ENCODE peak calls at places on chromosomes 4 and X, in eight cellular contexts. E is amniotic stem cell, N is left lung, P is type B pancreatic cell, A is frontal cortex, V is progenitor cell of endocrine pancreas, G is hypothalamus, X is choroid plexus epithelial cell. K is an unnamed sample.

GRCh38 chrX:109889289-109890006 is 113.5 kb upstream of the TMEM164 start:
- DNase-seq in A (no peak), X (peak), G (no peak), V (no peak), P (no peak), E (no peak), N (no peak), K (no peak)

GRCh38 chr4:139658185-139658584 is 7.4 kb upstream of the MGST2 start:
- DNase-seq in E (no peak), V (no peak), G (no peak), A (no peak), X (no peak), P (no peak), N (no peak), K (no peak)

GRCh38 chrX:110432066-110432465 is 73.4 kb downstream of the RTL9 start:
- DNase-seq in N (no peak), V (no peak), E (no peak), P (no peak), X (no peak), G (no peak), A (no peak), K (no peak)

GRCh38 chr4:13988347-13989265 is 361.1 kb upstream of the BOD1L1 start:
- DNase-seq in N (no peak), X (peak), E (peak), G (no peak), V (no peak), P (no peak), A (no peak), K (no peak)

GRCh38 chr4:168868856-168869201 is 141.2 kb downstream of the CBR4 start:
- DNase-seq in N (no peak), X (no peak), A (no peak), P (no peak), E (no peak), V (no peak), G (no peak), K (no peak)

GRCh38 chr4:43987331-43987944 is 461.2 kb downstream of the KCTD8 start:
- DNase-seq in E (no peak), P (no peak), A (no peak), V (no peak), N (no peak), G (no peak), X (no peak), K (no peak)

GRCh38 chr4:56764206-56764605 is 57.3 kb downstream of the SPINK2 start:
- DNase-seq in P (no peak), N (no peak), A (no peak), X (no peak), V (no peak), G (no peak), E (no peak), K (no peak)

GRCh38 chrX:149630681-149631292 is 805 bp downstream of the TMEM185A start:
- DNase-seq in G (no peak), P (no peak), X (peak), V (no peak), E (peak), A (peak), N (no peak), K (no peak)

GRCh38 chrX:111759676-111760075 is 78.7 kb downstream of the ALG13 start:
- DNase-seq in V (no peak), A (no peak), E (no peak), X (no peak), G (no peak), N (no peak), P (no peak), K (no peak)

GRCh38 chrX:134880866-134881265 is 109.9 kb upstream of the SMIM10 start:
- DNase-seq in P (no peak), E (no peak), N (no peak), A (no peak), V (no peak), X (peak), G (no peak), K (no peak)

GRCh38 chrX:153643431-153644351 is 3.3 kb upstream of the DUSP9 start:
- DNase-seq in A (peak), X (no peak), N (no peak), E (no peak), G (no peak), P (peak), V (no peak), K (no peak)

GRCh38 chr4:88043001-88043400 is 35.6 kb downstream of the PKD2 start:
- DNase-seq in E (no peak), N (no peak), V (no peak), P (no peak), X (no peak), G (no peak), A (no peak), K (no peak)

GRCh38 chr4:172978848-172979247 is 189.8 kb upstream of the GALNT7 start:
- DNase-seq in X (no peak), P (no peak), G (no peak), N (no peak), V (no peak), A (no peak), E (no peak), K (no peak)

GRCh38 chr4:2901186-2901585 is 57.5 kb downstream of the ADD1 start:
- DNase-seq in P (no peak), E (no peak), A (no peak), X (no peak), N (no peak), G (no peak), V (no peak), K (no peak)

GRCh38 chr4:73718375-73719373 is 21.7 kb upstream of the CXCL8 start:
- DNase-seq in E (no peak), G (no peak), N (no peak), P (no peak), V (no peak), X (no peak), A (no peak), K (no peak)

GRCh38 chrX:40094041-40094899 is 3.5 kb downstream of the BCOR start:
- DNase-seq in V (no peak), P (peak), X (peak), G (peak), A (no peak), E (no peak), N (peak), K (no peak)

GRCh38 chr4:168942985-168943384 is 67.1 kb downstream of the CBR4 start:
- DNase-seq in P (no peak), X (no peak), V (no peak), N (no peak), E (no peak), A (no peak), G (no peak), K (no peak)

GRCh38 chrX:47112316-47112954 is 32.1 kb downstream of the NDUFB11 start:
- DNase-seq in E (no peak), A (no peak), V (no peak), N (peak), P (no peak), X (peak), G (no peak), K (no peak)

GRCh38 chr4:140448830-140449229 is 21.4 kb upstream of the CLGN start:
- DNase-seq in E (no peak), A (no peak), N (no peak), V (no peak), P (no peak), G (no peak), X (peak), K (no peak)

GRCh38 chr4:94448815-94449375 is 2.8 kb upstream of the PDLIM5 start:
- DNase-seq in G (no peak), A (no peak), N (no peak), P (no peak), V (no peak), E (no peak), X (no peak), K (no peak)

GRCh38 chrX:122565952-122566351 is 618.1 kb upstream of the GRIA3 start:
- DNase-seq in X (peak), P (no peak), A (no peak), E (peak), N (no peak), V (no peak), G (no peak), K (no peak)